ENCODE peak calls at places on chromosome 13, in ten cellular contexts. I, L, B, X, F, R, C, Z, S and Y are unnamed samples.

GRCh38 chr13:29934531-29935308 is 84.3 kb upstream of the UBL3 start:
- DNase-seq in C (no peak), F (no peak), X (no peak), S (no peak), L (no peak), B (no peak), Z (no peak), R (no peak), I (no peak), Y (no peak)

GRCh38 chr13:99542788-99543406 is 41.6 kb downstream of the TM9SF2 start:
- DNase-seq in Z (no peak), B (no peak), X (no peak), F (no peak), L (no peak), R (no peak), S (no peak), C (no peak), I (no peak), Y (no peak)

GRCh38 chr13:88124142-88124541 is 453.0 kb downstream of the SLITRK5 start:
- DNase-seq in X (no peak), I (no peak), L (no peak), B (no peak), C (no peak), S (no peak), F (no peak), R (no peak), Z (no peak), Y (no peak)

GRCh38 chr13:105914637-105915036 is 620.8 kb downstream of the EFNB2 start:
- DNase-seq in R (no peak), Z (no peak), X (no peak), F (no peak), I (no peak), C (no peak), S (no peak), B (no peak), L (no peak), Y (no peak)

GRCh38 chr13:46667687-46668281 is 114.8 kb downstream of the LRCH1 start:
- DNase-seq in C (no peak), B (no peak), R (no peak), Z (no peak), F (no peak), S (no peak), X (no peak), I (no peak), L (no peak), Y (no peak)

GRCh38 chr13:80047406-80047805 is 293.5 kb downstream of the SPRY2 start:
- DNase-seq in L (no peak), B (no peak), I (no peak), C (no peak), F (no peak), R (no peak), X (no peak), S (no peak), Z (no peak), Y (no peak)

GRCh38 chr13:93235258-93236015 is 8.8 kb downstream of the GPC6 start:
- DNase-seq in R (no peak), B (no peak), I (peak; percentile 66), S (no peak), X (no peak), L (no peak), Z (no peak), C (no peak), F (no peak), Y (no peak)

GRCh38 chr13:99228737-99229691 is 28.4 kb downstream of the UBAC2 start:
- DNase-seq in B (no peak), S (no peak), C (no peak), L (no peak), Z (no peak), I (no peak), R (no peak), F (no peak), X (no peak), Y (no peak)

GRCh38 chr13:45409993-45410392 is 8.2 kb downstream of the SLC25A30 start:
- DNase-seq in X (no peak), S (no peak), I (no peak), R (no peak), Z (no peak), B (no peak), C (no peak), L (no peak), F (no peak), Y (no peak)

GRCh38 chr13:30726192-30726591 is 9.2 kb upstream of the ALOX5AP start:
- DNase-seq in C (no peak), X (no peak), Z (no peak), S (no peak), B (no peak), I (no peak), F (no peak), R (no peak), L (no peak), Y (no peak)

GRCh38 chr13:19586904-19587634 is 25.7 kb upstream of the TPTE2 start:
- DNase-seq in F (peak; percentile 27), C (no peak), I (no peak), Z (no peak), L (no peak), S (peak; percentile 31), X (no peak), B (peak; percentile 65), R (no peak), Y (no peak)

GRCh38 chr13:41383400-41383799 is 72.3 kb downstream of the NAA16 start:
- DNase-seq in L (no peak), F (no peak), I (no peak), S (no peak), Z (no peak), B (no peak), R (no peak), C (no peak), X (no peak), Y (no peak)

GRCh38 chr13:66329988-66330429 is 900.1 kb downstream of the PCDH9 start:
- DNase-seq in L (no peak), B (no peak), X (no peak), S (no peak), R (no peak), I (no peak), F (no peak), C (no peak), Z (no peak), Y (no peak)

GRCh38 chr13:48647625-48648024 is 6.1 kb upstream of the CYSLTR2 start:
- DNase-seq in X (no peak), R (no peak), S (no peak), L (no peak), B (no peak), I (no peak), Z (no peak), F (no peak), C (no peak), Y (no peak)
- TF ChIP-seq CTCF in X (no peak), R (no peak), S (no peak), L (peak; percentile 32), B (no peak), I (no peak), Z (no peak), F (peak; percentile 17), C (no peak), Y (no peak)

DNA sequence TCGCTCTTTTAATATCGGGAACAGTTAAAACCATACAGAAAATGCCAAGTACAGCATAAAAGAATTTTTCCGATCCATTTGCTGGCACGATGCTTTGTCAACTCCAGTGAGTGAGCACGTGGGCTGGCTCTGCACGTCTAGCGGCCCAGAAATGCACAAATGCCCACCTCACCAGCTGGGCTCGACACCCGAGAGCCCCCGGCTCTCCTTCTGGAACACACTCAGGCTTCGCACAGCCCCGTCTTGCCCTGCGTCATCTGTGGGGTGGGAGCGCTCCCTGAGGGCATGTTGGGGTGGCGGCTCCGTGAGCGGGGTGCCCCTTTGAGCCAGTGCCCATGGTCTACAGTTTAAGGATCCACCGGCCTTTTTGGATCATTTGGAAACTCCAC is 24.5 kb downstream of the ATP4B start:
- DNase-seq in Z (peak; percentile 39), X (no peak), S (no peak), L (peak; percentile 9), B (no peak), C (no peak), I (no peak), R (peak; percentile 13), F (no peak), Y (no peak)
- H3K36me3 ChIP-seq in Z (no peaks in the 10 kb centered on the region), X (no peaks in the 10 kb centered on the region), S (peaks cover 19% of the 10 kb centered on the region), L (peaks cover 83% of the 10 kb centered on the region), B (peaks cover 21% of the 10 kb centered on the region), C (no peaks in the 10 kb centered on the region), I (peaks cover 73% of the 10 kb centered on the region), R (peaks cover 78% of the 10 kb centered on the region), F (peaks cover 4% of the 10 kb centered on the region), Y (peaks cover 39% of the 10 kb centered on the region)

GRCh38 chr13:24529478-24529877 is 16.9 kb upstream of the PARP4 start:
- DNase-seq in X (no peak), B (no peak), L (no peak), Z (no peak), S (no peak), R (no peak), F (no peak), C (no peak), I (no peak), Y (no peak)
- H3K27me3 ChIP-seq in X (no peaks in the 10 kb centered on the region), B (peaks cover 3% of the 10 kb centered on the region), L (peaks cover 36% of the 10 kb centered on the region), Z (no peaks in the 10 kb centered on the region), S (no peaks in the 10 kb centered on the region), R (no peaks in the 10 kb centered on the region), F (no peaks in the 10 kb centered on the region), C (no peaks in the 10 kb centered on the region), I (no peaks in the 10 kb centered on the region), Y (peaks cover 3% of the 10 kb centered on the region)

GRCh38 chr13:33262997-33263396 is 22.6 kb downstream of the STARD13 start:
- DNase-seq in X (no peak), Z (no peak), B (no peak), R (no peak), I (no peak), S (no peak), C (no peak), L (no peak), F (no peak), Y (no peak)
- TF ChIP-seq CTCF in X (no peak), Z (no peak), B (no peak), R (no peak), I (no peak), S (no peak), C (no peak), L (peak; percentile 24), F (no peak), Y (no peak)

GRCh38 chr13:50080856-50081105 is 65.5 kb downstream of the KCNRG start:
- DNase-seq in B (no peak), I (no peak), R (no peak), S (no peak), C (no peak), F (no peak), Z (no peak), X (no peak), L (no peak), Y (no peak)
- H3K36me3 ChIP-seq in B (no peaks in the 10 kb centered on the region), I (no peaks in the 10 kb centered on the region), R (no peaks in the 10 kb centered on the region), S (no peaks in the 10 kb centered on the region), C (no peaks in the 10 kb centered on the region), F (no peaks in the 10 kb centered on the region), Z (no peaks in the 10 kb centered on the region), X (no peaks in the 10 kb centered on the region), L (no peaks in the 10 kb centered on the region), Y (no peaks in the 10 kb centered on the region)

DNA sequence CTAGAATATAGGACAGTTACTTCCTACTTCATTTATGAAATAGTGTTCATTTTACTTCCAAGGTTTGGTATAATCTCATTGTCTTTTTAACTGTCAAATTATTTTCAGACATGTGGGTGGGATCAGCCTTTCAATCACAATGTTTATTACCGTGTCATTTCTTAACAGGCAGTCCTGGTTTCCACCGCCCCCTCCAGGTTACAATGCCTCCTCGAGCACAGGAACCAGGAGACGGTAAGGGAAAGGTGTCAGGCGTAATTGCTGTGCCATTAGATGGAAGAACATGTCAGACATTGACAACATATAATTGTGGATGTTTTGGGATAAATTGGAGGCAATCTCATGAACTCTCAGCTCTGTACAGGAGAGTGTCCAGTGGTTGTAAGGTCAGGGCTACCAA is 36.5 kb downstream of the SCEL start:
- DNase-seq in L (no peak), X (no peak), R (no peak), C (no peak), B (no peak), Z (no peak), F (no peak), S (no peak), I (no peak), Y (no peak)
- H3K27me3 ChIP-seq in L (peaks cover 14% of the 10 kb centered on the region), X (no peaks in the 10 kb centered on the region), R (no peaks in the 10 kb centered on the region), C (no peaks in the 10 kb centered on the region), B (no peaks in the 10 kb centered on the region), Z (no peaks in the 10 kb centered on the region), F (no peaks in the 10 kb centered on the region), S (no peaks in the 10 kb centered on the region), I (no peaks in the 10 kb centered on the region), Y (no peaks in the 10 kb centered on the region)